ENCODE peak calls at places on chromosome 5, in five cellular contexts. B, H, M, Z and Q are unnamed samples.

GRCh38 chr5:135753990-135754389 is 80.5 kb upstream of the SLC25A48 start:
- DNase-seq in B (no peak), H (no peak), M (no peak), Z (no peak), Q (no peak)

GRCh38 chr5:105508519-105508918 is 1945.9 kb upstream of the NUDT12 start:
- DNase-seq in B (no peak), H (no peak), M (no peak), Z (no peak), Q (no peak)

GRCh38 chr5:92548351-92548750 is 1032.7 kb downstream of the NR2F1-AS1 start:
- DNase-seq in B (no peak), H (no peak), M (no peak), Z (no peak), Q (no peak)

GRCh38 chr5:45454114-45454513 is 242.1 kb downstream of the HCN1 start:
- DNase-seq in B (no peak), H (peak; percentile 8), M (no peak), Z (no peak), Q (no peak)

GRCh38 chr5:104080646-104081175 is 518.1 kb upstream of the NUDT12 start:
- DNase-seq in B (no peak), H (no peak), M (no peak), Z (no peak), Q (no peak)

GRCh38 chr5:1325191-1325741 is 19.6 kb downstream of the CLPTM1L start:
- DNase-seq in B (no peak), H (no peak), M (no peak), Z (no peak), Q (no peak)

GRCh38 chr5:144187699-144188294 is 17.1 kb downstream of the KCTD16 start:
- DNase-seq in B (peak; percentile 54), H (peak; percentile 66), M (no peak), Z (peak; percentile 84), Q (peak; percentile 93)

GRCh38 chr5:179927834-179928233 is 20.1 kb upstream of the TBC1D9B start:
- DNase-seq in B (no peak), H (no peak), M (no peak), Z (no peak), Q (no peak)

GRCh38 chr5:26940981-26941380 is 97.4 kb downstream of the CDH9 start:
- DNase-seq in B (no peak), H (no peak), M (no peak), Z (no peak), Q (no peak)

GRCh38 chr5:160702856-160703453 is 149.1 kb downstream of the ATP10B start:
- DNase-seq in B (no peak), H (no peak), M (no peak), Z (no peak), Q (no peak)

GRCh38 chr5:164098536-164098935 is 593.1 kb downstream of the MAT2B start:
- DNase-seq in B (no peak), H (no peak), M (no peak), Z (no peak), Q (no peak)

GRCh38 chr5:156473271-156473935 is 146.4 kb downstream of the SGCD start:
- DNase-seq in B (no peak), H (no peak), M (no peak), Z (no peak), Q (no peak)

GRCh38 chr5:169251685-169252084 is 49.3 kb downstream of the SLIT3 start:
- DNase-seq in B (no peak), H (no peak), M (no peak), Z (no peak), Q (no peak)

GRCh38 chr5:79263290-79263689 is 27.4 kb downstream of the JMY start:
- DNase-seq in B (no peak), H (no peak), M (no peak), Z (peak; percentile 10), Q (no peak)

GRCh38 chr5:149062371-149063016 is 368 bp downstream of the SH3TC2 start:
- DNase-seq in B (no peak), H (peak; percentile 17), M (no peak), Z (no peak), Q (no peak)